ENCODE peak calls at places on chromosome 7, in nine cellular contexts. A, I, E, W, Q, Y, L, O and U are unnamed samples.
A peak's percentile ranks its signal among the peaks of the same experiment; 100 is the strongest.

GRCh38 chr7:73567701-73568685 is 10.4 kb downstream of the TBL2 start:
- DNase-seq in A (no peak), I (no peak), E (no peak), L (no peak), Y (no peak), Q (no peak), W (no peak), O (no peak), U (no peak)

GRCh38 chr7:20539201-20539600 is 76.3 kb upstream of the ABCB5 start:
- DNase-seq in A (no peak), W (no peak), L (no peak), E (peak; percentile 48), I (no peak), O (no peak), Q (peak; percentile 22), Y (no peak), U (no peak)

GRCh38 chr7:151682831-151683614 is 163.3 kb upstream of the RHEB start:
- DNase-seq in L (no peak), Y (no peak), A (no peak), W (no peak), O (no peak), Q (no peak), E (no peak), I (peak; percentile 69), U (peak; percentile 43)

GRCh38 chr7:80309971-80310549 is 175.4 kb downstream of the GNAI1 start:
- DNase-seq in O (no peak), Y (no peak), Q (no peak), A (no peak), W (no peak), E (peak; percentile 11), L (no peak), I (no peak), U (no peak)

GRCh38 chr7:157276731-157277562 is 59.9 kb upstream of the DNAJB6 start:
- DNase-seq in O (no peak), L (no peak), Y (no peak), I (peak; percentile 79), W (no peak), A (no peak), E (peak; percentile 85), Q (no peak), U (peak; percentile 71)

GRCh38 chr7:139629392-139630082 is 106.1 kb downstream of the CLEC2L start:
- DNase-seq in Y (no peak), A (no peak), E (no peak), I (no peak), L (no peak), O (no peak), W (no peak), Q (no peak), U (no peak)

GRCh38 chr7:66697451-66698438 is 42.8 kb upstream of the RABGEF1 start:
- DNase-seq in Y (no peak), Q (no peak), L (no peak), O (peak; percentile 50), A (no peak), W (no peak), E (no peak), I (peak; percentile 91), U (no peak)

GRCh38 chr7:1323178-1324027 is 90.7 kb downstream of the UNCX start:
- DNase-seq in O (no peak), Q (no peak), L (no peak), Y (no peak), E (no peak), W (no peak), A (no peak), I (peak; percentile 73), U (peak; percentile 57)

GRCh38 chr7:37052673-37053072 is 328.4 kb upstream of the AOAH start:
- DNase-seq in A (no peak), L (peak; percentile 18), Y (no peak), O (no peak), E (peak; percentile 66), I (no peak), W (peak; percentile 67), Q (peak; percentile 69), U (no peak)

GRCh38 chr7:2019693-2020511 is 212.8 kb downstream of the MAD1L1 start:
- DNase-seq in Y (no peak), O (peak; percentile 90), E (peak; percentile 67), L (peak; percentile 59), A (no peak), Q (no peak), I (peak; percentile 94), W (no peak), U (peak; percentile 85)

GRCh38 chr7:135321556-135321955 is 87.9 kb downstream of the STRA8 start:
- DNase-seq in I (no peak), A (no peak), E (peak; percentile 88), Q (no peak), L (no peak), Y (no peak), O (no peak), W (no peak), U (no peak)

GRCh38 chr7:84665339-84665738 is 470.8 kb upstream of the SEMA3A start:
- DNase-seq in I (no peak), O (no peak), W (no peak), E (peak; percentile 78), L (no peak), A (no peak), Y (no peak), Q (no peak), U (no peak)

GRCh38 chr7:109745677-109746410 is 1176.2 kb downstream of the DNAJB9 start:
- DNase-seq in I (no peak), L (no peak), O (no peak), Y (no peak), W (no peak), Q (no peak), E (no peak), A (no peak), U (no peak)

GRCh38 chr7:20786779-20787651 is at the start of gene SP8:
- DNase-seq in Y (no peak), A (no peak), I (peak; percentile 75), Q (no peak), O (no peak), L (no peak), E (peak; percentile 58), W (peak; percentile 93), U (no peak)

GRCh38 chr7:26198133-26198780 is 2.3 kb downstream of the HNRNPA2B1 start:
- DNase-seq in Y (no peak), L (no peak), W (no peak), I (no peak), Q (no peak), A (no peak), E (peak; percentile 60), O (no peak), U (no peak)